ENCODE peak calls at places on chromosomes 2 and 18, in eight cellular contexts. L, U, Z, C, K, V, J and B are unnamed samples.

GRCh38 chr18:77749189-77749588 is 499.5 kb downstream of the GALR1 start:
- DNase-seq in J (no peak), V (no peak), L (no peak), C (no peak), U (no peak), K (peak; percentile 3), Z (no peak), B (no peak)

GRCh38 chr2:136118819-136119716 is 1.1 kb upstream of the CXCR4 start:
- DNase-seq in K (no peak), V (no peak), J (peak; percentile 35), Z (no peak), C (no peak), L (peak; percentile 76), U (peak; percentile 23), B (no peak)

GRCh38 chr2:206558492-206558891 is 83.8 kb upstream of the FAM237A start:
- DNase-seq in L (no peak), V (no peak), Z (peak; percentile 9), C (no peak), U (no peak), J (peak; percentile 42), K (no peak), B (no peak)

GRCh38 chr2:230668184-230668938 is 44.3 kb upstream of the CAB39 start:
- DNase-seq in C (no peak), V (no peak), L (peak; percentile 51), U (no peak), J (peak; percentile 94), Z (no peak), K (peak; percentile 48), B (peak; percentile 94)

GRCh38 chr18:74284501-74285004 is 7.2 kb downstream of the CYB5A start:
- DNase-seq in K (no peak), J (no peak), Z (peak; percentile 61), V (no peak), U (peak; percentile 38), L (no peak), C (peak; percentile 34), B (no peak)

GRCh38 chr2:57080035-57080434 is 896.2 kb downstream of the CCDC85A start:
- DNase-seq in L (no peak), C (no peak), V (no peak), U (no peak), K (no peak), Z (no peak), J (no peak), B (peak; percentile 51)

GRCh38 chr2:225173909-225174308 is 131.6 kb upstream of the DOCK10 start:
- DNase-seq in J (no peak), C (no peak), K (no peak), L (no peak), V (no peak), Z (no peak), U (peak; percentile 23), B (no peak)

GRCh38 chr2:120853294-120854013 is 117.8 kb downstream of the GLI2 start:
- DNase-seq in Z (no peak), K (no peak), U (no peak), C (no peak), L (no peak), J (no peak), V (no peak), B (no peak)

GRCh38 chr18:25284861-25285574 is 66.9 kb downstream of the ZNF521 start:
- DNase-seq in V (no peak), U (no peak), C (peak; percentile 36), K (no peak), J (no peak), L (no peak), Z (peak; percentile 78), B (no peak)

GRCh38 chr2:216849987-216850386 is 9.9 kb downstream of the TNP1 start:
- DNase-seq in L (peak; percentile 68), J (no peak), Z (peak; percentile 8), V (peak; percentile 54), C (no peak), U (no peak), K (no peak), B (peak; percentile 70)

GRCh38 chr18:37958499-37958898 is 392.9 kb upstream of the CELF4 start:
- DNase-seq in Z (no peak), C (no peak), L (no peak), V (no peak), U (no peak), J (no peak), K (no peak), B (no peak)

GRCh38 chr18:12393998-12394397 is 13.7 kb upstream of the PRELID3A start:
- DNase-seq in Z (no peak), L (no peak), U (no peak), K (no peak), J (no peak), C (no peak), V (no peak), B (no peak)

GRCh38 chr2:63432373-63432772 is 155.9 kb downstream of the WDPCP start:
- DNase-seq in Z (peak; percentile 53), V (no peak), C (no peak), K (no peak), U (no peak), J (no peak), L (no peak), B (no peak)

GRCh38 chr18:47175283-47175894 is 775 bp downstream of the IER3IP1 start:
- DNase-seq in J (no peak), K (peak; percentile 19), L (peak; percentile 16), C (no peak), V (no peak), U (no peak), Z (no peak), B (no peak)

GRCh38 chr2:63424329-63425078 is 163.8 kb downstream of the WDPCP start:
- DNase-seq in J (peak; percentile 87), K (peak; percentile 19), V (no peak), Z (peak; percentile 59), U (no peak), C (no peak), L (peak; percentile 3), B (no peak)

GRCh38 chr2:113075030-113075429 is 7.3 kb downstream of the IL1F10 start:
- DNase-seq in U (no peak), Z (no peak), L (no peak), K (no peak), V (no peak), J (no peak), C (no peak), B (no peak)

GRCh38 chr18:54957295-54957694 is 2.0 kb downstream of the CCDC68 start:
- DNase-seq in Z (no peak), C (peak; percentile 24), V (no peak), U (no peak), J (no peak), K (no peak), L (no peak), B (no peak)

GRCh38 chr18:77067315-77068061 is 65.1 kb downstream of the MBP start:
- DNase-seq in K (peak; percentile 99), Z (peak; percentile 92), C (peak; percentile 66), J (no peak), U (no peak), L (peak; percentile 71), V (no peak), B (peak; percentile 72)

GRCh38 chr2:104033399-104033798 is 820.5 kb upstream of the POU3F3 start:
- DNase-seq in Z (no peak), L (no peak), U (peak; percentile 24), C (no peak), J (peak; percentile 49), V (no peak), K (no peak), B (no peak)

GRCh38 chr2:7448578-7449264 is 531.5 kb downstream of the RNF144A start:
- DNase-seq in J (no peak), V (no peak), K (no peak), U (no peak), Z (no peak), L (no peak), C (no peak), B (no peak)

GRCh38 chr18:7566587-7567486 is at the start of gene PTPRM:
- DNase-seq in U (peak; percentile 84), K (peak; percentile 90), J (peak; percentile 85), Z (peak; percentile 91), C (peak; percentile 78), L (peak; percentile 88), V (peak; percentile 79), B (peak; percentile 44)

GRCh38 chr2:40403233-40403841 is 48.6 kb downstream of the SLC8A1 start:
- DNase-seq in Z (peak; percentile 79), V (no peak), L (no peak), K (no peak), U (no peak), J (no peak), C (no peak), B (peak; percentile 87)

DNA sequence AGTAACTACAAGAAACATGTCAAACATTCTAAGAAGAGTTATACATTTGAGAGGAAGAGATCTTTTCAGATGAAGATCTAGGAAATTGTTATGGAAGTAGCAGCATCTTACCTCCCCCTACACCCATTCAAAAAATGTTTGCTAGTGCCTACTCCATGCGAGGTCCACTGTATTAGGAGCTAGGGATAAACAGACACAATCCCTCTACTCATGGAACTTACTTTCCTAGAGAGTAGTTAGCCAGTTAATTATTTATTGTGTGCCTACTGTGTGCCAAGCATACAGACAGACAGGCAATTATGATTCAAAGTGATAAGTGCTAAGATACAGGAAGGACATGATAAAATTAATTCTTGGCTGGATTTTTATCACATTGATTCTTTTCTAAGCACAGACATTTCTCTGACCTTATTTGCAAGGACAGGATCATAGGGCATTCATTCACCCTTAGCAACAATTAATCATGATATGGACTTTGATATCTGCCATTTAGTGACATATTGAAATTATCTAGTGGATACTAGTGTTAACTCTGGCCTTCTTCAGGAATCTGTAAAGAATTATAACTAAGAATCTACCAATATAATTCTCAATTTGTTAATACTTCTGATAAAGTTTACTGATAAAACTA is 19.6 kb upstream of the TDRD15 start:
- DNase-seq in Z (no peak), K (no peak), L (no peak), V (no peak), J (no peak), C (no peak), U (no peak), B (no peak)
- H3K27ac ChIP-seq in Z (no peak overlapping the region), K (no peak overlapping the region), L (no peak overlapping the region), V (no peak overlapping the region), J (peak overlapping the region; percentile 29), C (no peak overlapping the region), U (no peak overlapping the region), B (no peak overlapping the region)

GRCh38 chr2:234427081-234428058 is 69.5 kb downstream of the ARL4C start:
- DNase-seq in C (no peak), K (peak; percentile 93), J (no peak), Z (peak; percentile 92), L (peak; percentile 42), V (peak; percentile 29), U (peak; percentile 68), B (peak; percentile 33)
- H3K27ac ChIP-seq in C (no peak overlapping the region), K (peak overlapping the region; percentile 98), J (peak overlapping the region; percentile 93), Z (peak overlapping the region; percentile 76), L (peak overlapping the region; percentile 66), V (peak overlapping the region; percentile 19), U (peak overlapping the region; percentile 91), B (no peak overlapping the region)

GRCh38 chr2:239188536-239188935 is 212.3 kb downstream of the HDAC4 start:
- DNase-seq in U (no peak), J (no peak), V (no peak), C (no peak), K (no peak), L (no peak), Z (no peak), B (no peak)
- H3K27ac ChIP-seq in U (no peak overlapping the region), J (no peak overlapping the region), V (no peak overlapping the region), C (no peak overlapping the region), K (no peak overlapping the region), L (no peak overlapping the region), Z (no peak overlapping the region), B (no peak overlapping the region)

DNA sequence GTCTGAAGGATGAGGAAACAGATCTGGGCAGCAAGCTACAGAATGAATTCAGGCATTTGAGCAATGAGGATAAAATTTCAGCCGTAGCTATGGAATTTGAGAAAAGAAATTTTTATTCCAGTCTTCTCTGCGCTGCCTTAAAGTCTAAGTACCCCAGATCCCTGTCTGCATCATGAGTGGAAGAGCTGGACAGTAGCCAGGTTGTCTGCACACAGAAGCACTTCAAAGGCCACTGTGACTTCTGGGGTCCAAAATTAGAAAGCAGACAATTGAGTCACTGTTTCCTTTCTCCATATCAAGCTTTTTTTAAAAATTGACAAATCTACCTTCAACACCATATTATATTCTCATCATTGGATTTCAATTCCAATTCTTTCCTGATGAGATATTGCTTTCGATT is 787.7 kb upstream of the GCFC2 start:
- DNase-seq in L (no peak), J (no peak), V (no peak), Z (no peak), U (no peak), C (no peak), K (no peak), B (no peak)
- H3K27ac ChIP-seq in L (no peak overlapping the region), J (no peak overlapping the region), V (no peak overlapping the region), Z (peak overlapping the region; percentile 52), U (no peak overlapping the region), C (no peak overlapping the region), K (no peak overlapping the region), B (no peak overlapping the region)